ENCODE peak calls at places on chromosomes 7 and 10, in seven cellular contexts. A, D, H, B, V, I and X are unnamed samples.
A peak's percentile ranks its signal among the peaks of the same experiment; 100 is the strongest.

GRCh38 chr10:97764519-97764931 is 7.3 kb downstream of the SFRP5 start:
- DNase-seq in A (no peak), D (peak; percentile 81), H (no peak), B (no peak), V (no peak), I (no peak), X (no peak)

GRCh38 chr7:92464515-92464914 is 13.2 kb downstream of the ERVW-1 start:
- DNase-seq in A (no peak), D (no peak), H (no peak), B (no peak), V (no peak), I (no peak), X (no peak)

GRCh38 chr10:35386594-35387174 is 50.4 kb downstream of the CCNY start:
- DNase-seq in A (peak; percentile 53), D (no peak), H (no peak), B (peak; percentile 37), V (peak; percentile 78), I (no peak), X (no peak)

GRCh38 chr7:80089341-80089740 is 45.3 kb upstream of the GNAI1 start:
- DNase-seq in A (peak; percentile 49), D (no peak), H (no peak), B (peak; percentile 55), V (no peak), I (no peak), X (no peak)

GRCh38 chr10:124650263-124650662 is 93.9 kb downstream of the FAM53B start:
- DNase-seq in A (no peak), D (no peak), H (no peak), B (no peak), V (no peak), I (no peak), X (no peak)

GRCh38 chr7:101952355-101953247 is 135.2 kb downstream of the CUX1 start:
- DNase-seq in A (peak; percentile 91), D (no peak), H (no peak), B (peak; percentile 93), V (peak; percentile 96), I (no peak), X (no peak)

GRCh38 chr7:3095046-3095445 is 51.4 kb upstream of the CARD11 start:
- DNase-seq in A (no peak), D (peak; percentile 46), H (no peak), B (no peak), V (no peak), I (no peak), X (no peak)

GRCh38 chr10:60147576-60148265 is 241.4 kb upstream of the CCDC6 start:
- DNase-seq in A (no peak), D (no peak), H (no peak), B (no peak), V (no peak), I (no peak), X (no peak)

GRCh38 chr10:74704629-74705360 is 121.6 kb upstream of the KAT6B start:
- DNase-seq in A (peak; percentile 70), D (no peak), H (no peak), B (peak; percentile 30), V (no peak), I (no peak), X (no peak)

GRCh38 chr7:112792431-112792830 is 2.2 kb upstream of the TMEM168 start:
- DNase-seq in A (no peak), D (no peak), H (no peak), B (no peak), V (no peak), I (no peak), X (no peak)

GRCh38 chr10:121910673-121911420 is 17.0 kb downstream of the ATE1 start:
- DNase-seq in A (peak; percentile 61), D (no peak), H (no peak), B (peak; percentile 81), V (no peak), I (no peak), X (no peak)

GRCh38 chr7:6481445-6481844 is 33.7 kb upstream of the DAGLB start:
- DNase-seq in A (no peak), D (no peak), H (no peak), B (no peak), V (no peak), I (no peak), X (no peak)
- H3K27ac ChIP-seq in A (no peak overlapping the region), D (no peak overlapping the region), H (no peak overlapping the region), B (no peak overlapping the region), V (no peak overlapping the region), I (no peak overlapping the region), X (no peak overlapping the region)

DNA sequence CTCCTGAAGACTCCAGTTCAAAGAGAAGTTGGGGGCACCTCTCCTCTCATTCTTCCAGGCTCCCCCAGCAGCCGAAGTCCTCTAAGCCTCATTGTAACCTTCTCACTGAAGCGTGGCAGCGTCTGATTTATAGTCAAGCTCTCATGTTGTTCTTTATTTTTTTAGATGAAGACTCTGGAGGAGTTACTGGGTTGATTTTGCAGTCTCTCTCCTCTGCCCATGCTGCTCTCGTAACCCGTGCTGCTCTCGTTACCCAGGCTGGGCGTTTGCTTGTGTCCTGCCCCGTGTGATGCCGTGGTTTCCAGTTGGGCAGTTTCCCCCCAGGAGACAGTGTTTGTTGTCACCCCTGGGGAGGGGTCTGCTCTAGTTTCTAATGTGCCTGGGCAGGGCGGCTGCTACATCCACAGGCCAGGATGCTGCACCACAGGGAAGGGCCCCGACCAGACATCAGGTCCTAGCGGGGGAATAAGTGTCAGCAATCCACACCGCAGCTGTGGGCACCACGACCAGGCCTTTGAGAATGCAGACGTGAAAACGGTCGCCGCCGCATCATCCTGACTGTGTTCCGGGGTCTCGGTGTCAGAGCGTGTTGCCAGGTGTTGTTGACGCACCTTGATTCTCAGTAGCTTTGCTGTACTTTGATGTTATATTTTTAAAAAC is 65.3 kb downstream of the WDR37 start:
- DNase-seq in A (no peak), D (no peak), H (peak; percentile 14), B (no peak), V (no peak), I (no peak), X (no peak)
- H3K36me3 ChIP-seq in A (peaks cover 17% of the 10 kb centered on the region), D (peaks cover 64% of the 10 kb centered on the region), H (peaks cover 2% of the 10 kb centered on the region), B (peaks cover 59% of the 10 kb centered on the region), V (peaks cover 37% of the 10 kb centered on the region), I (no peaks in the 10 kb centered on the region), X (no peaks in the 10 kb centered on the region)

DNA sequence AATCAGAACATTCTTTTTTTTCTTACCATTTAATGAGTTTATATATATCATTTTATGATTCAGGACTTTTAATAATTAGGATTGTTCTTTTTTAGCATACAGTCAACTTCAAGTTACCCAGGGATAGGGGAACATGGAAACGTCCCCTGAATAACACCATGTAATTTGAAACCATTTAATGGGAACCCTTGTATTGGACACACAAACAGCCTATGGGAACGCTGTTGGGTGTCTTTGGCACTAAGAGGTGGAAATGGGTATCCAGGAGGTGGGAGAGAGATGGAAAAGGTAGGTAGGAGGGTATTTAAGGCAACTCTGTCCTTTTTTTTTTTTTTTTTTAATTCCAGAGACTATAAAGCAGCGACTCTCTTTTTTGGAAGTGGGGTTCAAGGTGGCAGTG is 2.6 kb downstream of the LUC7L2 start:
- DNase-seq in A (peak; percentile 16), D (no peak), H (peak; percentile 57), B (peak; percentile 16), V (no peak), I (no peak), X (no peak)
- H3K27ac ChIP-seq in A (no peak overlapping the region), D (no peak overlapping the region), H (no peak overlapping the region), B (no peak overlapping the region), V (no peak overlapping the region), I (no peak overlapping the region), X (no peak overlapping the region)

DNA sequence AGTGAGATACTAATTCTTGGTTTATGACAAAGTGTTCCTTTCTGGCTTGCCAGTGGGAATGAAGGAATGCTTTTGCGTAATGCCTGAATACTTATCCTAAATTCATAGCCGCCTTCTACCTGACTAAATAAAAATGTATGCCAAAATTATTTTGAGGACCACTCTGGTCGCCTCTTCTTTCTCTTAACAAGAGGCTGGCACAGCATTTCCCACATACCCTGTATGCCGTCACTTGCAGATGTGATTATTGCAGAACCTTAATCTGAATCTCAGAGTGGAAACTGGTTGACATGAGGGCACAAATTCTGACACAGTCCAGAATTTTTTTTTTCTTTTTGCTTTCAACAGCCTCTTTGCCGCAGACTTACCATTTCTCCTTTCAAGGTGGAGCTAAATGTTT is 124.6 kb upstream of the GLCCI1 start:
- DNase-seq in A (no peak), D (no peak), H (no peak), B (no peak), V (no peak), I (no peak), X (no peak)
- H3K36me3 ChIP-seq in A (no peaks in the 10 kb centered on the region), D (no peaks in the 10 kb centered on the region), H (no peaks in the 10 kb centered on the region), B (no peaks in the 10 kb centered on the region), V (no peaks in the 10 kb centered on the region), I (no peaks in the 10 kb centered on the region), X (peaks cover 6% of the 10 kb centered on the region)

GRCh38 chr10:24622781-24623301 is 100.8 kb downstream of the ARHGAP21 start:
- DNase-seq in A (peak; percentile 71), D (peak; percentile 78), H (no peak), B (peak; percentile 66), V (no peak), I (no peak), X (no peak)
- H3K27ac ChIP-seq in A (no peak overlapping the region), D (peak overlapping the region; percentile 68), H (no peak overlapping the region), B (no peak overlapping the region), V (no peak overlapping the region), I (no peak overlapping the region), X (no peak overlapping the region)

GRCh38 chr7:156962145-156962544 is 12.6 kb downstream of the NOM1 start:
- DNase-seq in A (no peak), D (no peak), H (no peak), B (no peak), V (no peak), I (no peak), X (no peak)
- H3K36me3 ChIP-seq in A (peaks cover 35% of the 10 kb centered on the region), D (peaks cover 94% of the 10 kb centered on the region), H (peaks cover 26% of the 10 kb centered on the region), B (peaks cover 72% of the 10 kb centered on the region), V (peaks cover 47% of the 10 kb centered on the region), I (peaks cover 68% of the 10 kb centered on the region), X (peaks cover 41% of the 10 kb centered on the region)

GRCh38 chr10:72170263-72170662 is 45.5 kb upstream of the ANAPC16 start:
- DNase-seq in A (no peak), D (no peak), H (peak; percentile 27), B (no peak), V (peak; percentile 18), I (no peak), X (no peak)
- H3K27ac ChIP-seq in A (no peak overlapping the region), D (no peak overlapping the region), H (no peak overlapping the region), B (no peak overlapping the region), V (peak overlapping the region; percentile 29), I (no peak overlapping the region), X (no peak overlapping the region)

GRCh38 chr10:119379466-119380071 is 162.9 kb downstream of the RGS10 start:
- DNase-seq in A (no peak), D (no peak), H (no peak), B (no peak), V (no peak), I (no peak), X (no peak)
- H3K36me3 ChIP-seq in A (peaks cover under 1% of the 10 kb centered on the region), D (peaks cover 8% of the 10 kb centered on the region), H (no peaks in the 10 kb centered on the region), B (peaks cover 47% of the 10 kb centered on the region), V (peaks cover 3% of the 10 kb centered on the region), I (peaks cover 28% of the 10 kb centered on the region), X (no peaks in the 10 kb centered on the region)

GRCh38 chr10:52558090-52558489 is 214.5 kb downstream of the MBL2 start:
- DNase-seq in A (no peak), D (no peak), H (no peak), B (no peak), V (no peak), I (no peak), X (no peak)
- H3K27ac ChIP-seq in A (no peak overlapping the region), D (no peak overlapping the region), H (no peak overlapping the region), B (no peak overlapping the region), V (no peak overlapping the region), I (no peak overlapping the region), X (no peak overlapping the region)

DNA sequence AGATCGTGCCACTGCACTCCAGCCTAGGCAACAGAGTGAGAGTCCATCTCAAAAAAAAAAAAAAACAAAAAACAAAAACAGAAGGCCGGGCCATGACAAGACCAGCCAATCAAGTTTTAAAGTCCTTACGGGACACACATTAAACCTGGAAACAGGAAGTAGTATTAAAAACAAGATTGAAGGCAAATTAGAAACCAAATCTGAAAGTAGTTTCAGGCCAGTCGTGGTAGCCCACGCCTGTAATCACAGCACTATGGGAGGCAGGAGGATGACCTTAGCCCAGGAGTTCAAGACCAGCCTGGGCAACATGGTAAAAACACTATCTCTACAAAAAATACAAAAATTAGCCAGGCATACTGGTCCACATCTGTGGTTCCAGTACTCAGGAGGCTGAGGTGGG is 18.1 kb downstream of the PSAP start:
- DNase-seq in A (no peak), D (peak; percentile 42), H (no peak), B (no peak), V (no peak), I (no peak), X (no peak)
- H3K36me3 ChIP-seq in A (peaks cover 21% of the 10 kb centered on the region), D (peaks cover 64% of the 10 kb centered on the region), H (peaks cover 12% of the 10 kb centered on the region), B (peaks cover 49% of the 10 kb centered on the region), V (peaks cover 43% of the 10 kb centered on the region), I (peaks cover 59% of the 10 kb centered on the region), X (peaks cover 59% of the 10 kb centered on the region)